ENCODE peak calls at places on chromosomes 12 and 14, in five cellular contexts. E is OCI-LY7, G is GM10248, Z is HT1080, D is T-helper 2 cell. B is an unnamed sample.

GRCh38 chr12:77120156-77120555 is 54.8 kb upstream of the E2F7 start:
- DNase-seq in G (no peak), E (no peak), Z (peak), D (no peak), B (no peak)

GRCh38 chr12:112408621-112409020 is 784 bp downstream of the RPL6 start:
- DNase-seq in Z (peak), G (no peak), D (no peak), E (no peak), B (no peak)

GRCh38 chr12:96425321-96425720 is 25.1 kb upstream of the CDK17 start:
- DNase-seq in D (no peak), E (no peak), G (peak), Z (peak), B (no peak)

GRCh38 chr12:15662303-15662980 is 126.7 kb downstream of the EPS8 start:
- DNase-seq in Z (peak), G (no peak), E (no peak), D (no peak), B (no peak)

GRCh38 chr14:21852061-21852664 is 178.5 kb upstream of the OR4E1 start:
- DNase-seq in G (peak), Z (no peak), E (peak), D (peak), B (no peak)

GRCh38 chr14:51239813-51240803 is at the start of gene TMX1:
- DNase-seq in G (peak), E (peak), D (peak), Z (peak), B (peak)

GRCh38 chr12:109432431-109432830 is 44.7 kb downstream of the KCTD10 start:
- DNase-seq in E (no peak), Z (no peak), D (no peak), G (no peak), B (no peak)

GRCh38 chr14:70032447-70032846 is 153.2 kb downstream of the SMOC1 start:
- DNase-seq in E (no peak), G (no peak), Z (peak), D (no peak), B (no peak)

GRCh38 chr12:112418596-112419268 is at the start of gene PTPN11:
- DNase-seq in E (peak), G (peak), D (peak), Z (peak), B (peak)

GRCh38 chr14:103073367-103073875 is 10.6 kb upstream of the LBHD2 start:
- DNase-seq in G (no peak), E (no peak), D (no peak), Z (no peak), B (no peak)

GRCh38 chr12:131054345-131055092 is 100.8 kb downstream of the ADGRD1 start:
- DNase-seq in G (no peak), Z (no peak), D (no peak), E (no peak), B (no peak)

GRCh38 chr14:93991649-93992048 is 5.5 kb upstream of the CCDC197 start:
- DNase-seq in E (no peak), D (no peak), Z (no peak), G (no peak), B (no peak)

GRCh38 chr12:10395390-10395998 is 5.7 kb upstream of the KLRK1 start:
- DNase-seq in Z (peak), D (no peak), G (peak), E (peak), B (no peak)

GRCh38 chr14:94163806-94164205 is 10.3 kb upstream of the PPP4R4 start:
- DNase-seq in D (no peak), Z (no peak), E (no peak), G (no peak), B (no peak)

GRCh38 chr12:128684357-128684756 is 139.4 kb downstream of the SLC15A4 start:
- DNase-seq in D (no peak), E (no peak), G (no peak), Z (no peak), B (no peak)

GRCh38 chr12:18436163-18436562 is 174.8 kb downstream of the PIK3C2G start:
- DNase-seq in G (no peak), D (no peak), Z (no peak), E (no peak), B (no peak)

GRCh38 chr12:3680919-3681594 is 71.9 kb downstream of the CRACR2A start:
- DNase-seq in G (no peak), E (no peak), D (no peak), Z (no peak), B (no peak)

GRCh38 chr12:63151898-63152700 is 1.1 kb upstream of the AVPR1A start:
- DNase-seq in Z (peak), G (peak), E (peak), D (no peak), B (peak)

GRCh38 chr14:103825103-103825502 is 22.3 kb downstream of the PPP1R13B start:
- DNase-seq in Z (no peak), E (no peak), G (no peak), D (no peak), B (no peak)

GRCh38 chr12:22262309-22262708 is 72.2 kb downstream of the ST8SIA1 start:
- DNase-seq in D (no peak), Z (peak), G (no peak), E (no peak), B (no peak)

GRCh38 chr14:33475623-33476022 is 475.3 kb downstream of the EGLN3 start:
- DNase-seq in E (peak), D (no peak), G (no peak), Z (peak), B (peak)

GRCh38 chr12:67482751-67483661 is 165.5 kb upstream of the DYRK2 start:
- DNase-seq in Z (peak), D (no peak), E (peak), G (no peak), B (peak)

GRCh38 chr12:64889434-64890216 is 65.2 kb downstream of the TBC1D30 start:
- DNase-seq in Z (no peak), G (no peak), D (no peak), E (no peak), B (no peak)

GRCh38 chr12:11827096-11827841 is 177.8 kb downstream of the ETV6 start:
- DNase-seq in G (no peak), Z (no peak), D (no peak), E (no peak), B (no peak)

GRCh38 chr14:104276435-104276834 is 138.0 kb downstream of the KIF26A start:
- DNase-seq in E (no peak), D (no peak), Z (no peak), G (no peak), B (no peak)

GRCh38 chr12:6603095-6603567 is 4.0 kb downstream of the CHD4 start:
- DNase-seq in G (no peak), E (peak), Z (peak), D (no peak), B (no peak)

GRCh38 chr14:54410215-54410614 is 13.4 kb downstream of the CDKN3 start:
- DNase-seq in D (no peak), Z (no peak), E (no peak), G (no peak), B (no peak)

GRCh38 chr14:96400495-96400894 is 8.6 kb downstream of the AK7 start:
- DNase-seq in E (no peak), D (no peak), Z (no peak), G (no peak), B (no peak)

GRCh38 chr12:113103756-113104450 is 31.7 kb downstream of the RASAL1 start:
- DNase-seq in E (peak), Z (no peak), D (no peak), G (no peak), B (no peak)

GRCh38 chr12:53729659-53730058 is 2.4 kb upstream of the CALCOCO1 start:
- DNase-seq in E (no peak), D (no peak), Z (peak), G (no peak), B (no peak)

GRCh38 chr12:49863946-49864816 is 21.3 kb upstream of the BCDIN3D start:
- DNase-seq in G (no peak), E (no peak), Z (no peak), D (no peak), B (no peak)

GRCh38 chr12:45205165-45205825 is 10.6 kb upstream of the ANO6 start:
- DNase-seq in E (peak), D (no peak), Z (no peak), G (no peak), B (no peak)

GRCh38 chr12:31590730-31591307 is at the start of gene DENND5B:
- DNase-seq in G (peak), Z (peak), E (peak), D (no peak), B (peak)